ENCODE peak calls at places on chromosomes 5 and 9, in four cellular contexts. Z is IMR-90, V is HepG2, K is A549. M is an unnamed sample.

GRCh38 chr9:129801504-129801903 is 1.5 kb upstream of the TOR1B start:
- DNase-seq in V (no peak), K (no peak), Z (no peak), M (no peak)

GRCh38 chr9:22214021-22214420 is 204.9 kb upstream of the CDKN2B start:
- DNase-seq in V (no peak), Z (no peak), K (no peak), M (no peak)

GRCh38 chr5:128384068-128384467 is 154.0 kb downstream of the FBN2 start:
- DNase-seq in V (no peak), K (no peak), Z (no peak), M (no peak)

GRCh38 chr9:127977877-127978647 is 2.7 kb downstream of the EEIG1 start:
- DNase-seq in K (peak), V (no peak), Z (peak), M (peak)

GRCh38 chr9:79980440-79980839 is 408.7 kb downstream of the TLE4 start:
- DNase-seq in K (no peak), V (no peak), Z (no peak), M (no peak)

GRCh38 chr9:37039065-37039464 is 5.0 kb upstream of the PAX5 start:
- DNase-seq in K (no peak), Z (no peak), V (no peak), M (no peak)

GRCh38 chr9:107751522-107752235 is 262.1 kb upstream of the KLF4 start:
- DNase-seq in Z (peak), K (peak), V (peak), M (no peak)

GRCh38 chr9:89892920-89893319 is 288.1 kb downstream of the GADD45G start:
- DNase-seq in K (no peak), Z (no peak), V (no peak), M (no peak)

GRCh38 chr9:1320667-1321195 is 270.6 kb downstream of the DMRT2 start:
- DNase-seq in Z (no peak), V (no peak), K (no peak), M (no peak)

GRCh38 chr9:90956026-90956810 is 154.6 kb downstream of the SYK start:
- DNase-seq in Z (peak), V (no peak), K (no peak), M (no peak)

GRCh38 chr9:83339435-83339834 is 198.8 kb downstream of the FRMD3 start:
- DNase-seq in Z (no peak), K (no peak), V (no peak), M (no peak)

GRCh38 chr9:23538604-23539003 is 287.4 kb downstream of the ELAVL2 start:
- DNase-seq in K (no peak), Z (no peak), V (no peak), M (no peak)

GRCh38 chr5:115831163-115831768 is 10.1 kb downstream of the ATG12 start:
- DNase-seq in V (peak), K (peak), Z (peak), M (peak)

DNA sequence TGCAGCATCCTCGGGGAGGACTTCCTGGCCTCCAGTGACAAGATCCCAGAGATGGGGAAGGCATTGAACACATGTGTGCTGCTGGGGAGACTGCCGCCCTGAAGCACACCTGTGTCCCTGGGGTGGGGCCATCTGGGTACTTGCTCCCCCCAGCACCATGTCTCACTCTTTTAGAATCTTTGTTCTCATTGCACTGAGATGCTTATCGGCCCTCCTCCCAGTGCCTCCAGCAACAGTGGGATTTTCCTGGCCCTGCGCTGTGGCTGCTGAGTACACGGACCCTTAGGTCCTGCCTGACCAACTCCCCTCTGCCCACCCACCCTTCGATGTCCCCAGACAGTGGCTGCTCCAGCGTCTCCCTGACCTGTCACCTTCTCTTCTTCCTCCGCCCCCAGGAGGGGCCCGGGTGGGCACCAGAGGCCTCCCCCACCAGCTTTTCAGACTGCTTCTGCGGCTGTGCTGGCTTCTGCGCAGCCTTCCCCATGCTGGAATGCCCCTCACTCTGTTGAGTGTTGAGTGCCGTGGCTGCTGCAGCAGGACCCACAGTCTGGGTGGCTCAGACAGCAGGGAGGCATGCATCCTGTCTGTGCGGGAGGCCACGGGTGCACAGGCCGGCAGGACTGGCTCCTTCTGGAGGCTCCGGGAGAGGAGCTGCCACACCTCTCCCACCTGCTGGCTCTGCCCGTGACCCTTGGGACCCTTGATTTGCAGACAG is 146.0 kb upstream of the IRX2 start:
- DNase-seq in K (no peak), Z (no peak), V (no peak), M (no peak)
- TF ChIP-seq MAZ in K (no peak), Z (no peak), V (no peak), M (no peak)

DNA sequence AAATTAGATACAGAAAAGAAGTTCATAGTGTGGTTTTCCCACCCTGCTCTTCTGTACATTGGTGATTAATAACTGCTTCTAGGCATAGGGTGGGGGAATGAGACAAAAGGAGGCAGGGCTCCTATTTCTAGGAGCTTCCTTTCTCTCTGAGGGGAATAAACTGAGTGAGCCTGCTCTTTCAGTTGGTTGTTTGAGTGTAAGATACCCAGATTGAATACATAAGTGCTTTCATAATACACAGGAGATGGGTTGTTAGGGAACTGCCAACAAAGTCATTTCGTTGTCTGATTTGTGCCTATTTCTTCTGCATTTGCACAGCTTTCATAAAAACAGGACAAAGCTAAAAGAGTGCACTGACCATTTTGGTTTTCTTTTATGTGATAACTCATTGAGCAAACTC is 48.9 kb upstream of the TTC23L start:
- DNase-seq in V (no peak), Z (no peak), K (no peak), M (no peak)
- TF ChIP-seq MAZ in V (no peak), Z (no peak), K (no peak), M (no peak)

DNA sequence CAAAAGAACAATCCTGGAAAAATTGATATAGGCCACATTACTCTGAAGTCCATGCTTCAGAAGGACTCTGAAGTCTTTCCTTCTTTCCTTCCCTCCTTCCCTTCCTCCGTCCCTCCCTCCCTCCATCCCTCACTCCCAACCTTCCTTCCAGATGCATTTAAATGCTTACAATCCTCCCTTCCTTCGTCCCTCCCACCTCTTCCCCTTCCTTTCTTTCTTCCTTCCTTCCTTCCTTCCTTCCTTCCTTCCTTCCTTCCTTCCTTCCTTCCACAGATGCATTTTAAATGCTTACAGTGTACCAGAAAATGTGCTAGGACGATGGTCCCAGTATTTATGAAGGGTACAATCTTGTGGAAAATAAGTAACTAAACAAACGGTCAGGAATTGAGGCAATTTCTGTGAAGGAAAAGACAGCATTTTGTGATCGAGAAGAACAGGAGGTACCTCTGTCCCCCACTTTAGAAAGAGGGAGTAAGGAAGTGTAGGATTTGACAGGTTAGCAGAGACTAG is 181.3 kb upstream of the TUT7 start:
- DNase-seq in V (no peak), Z (no peak), K (no peak), M (no peak)
- TF ChIP-seq MAZ in V (no peak), Z (no peak), K (no peak), M (no peak)

GRCh38 chr5:172050070-172050469 is 43.6 kb upstream of the FBXW11 start:
- DNase-seq in V (no peak), K (no peak), Z (no peak), M (no peak)

GRCh38 chr5:172054611-172055153 is 48.2 kb upstream of the FBXW11 start:
- DNase-seq in Z (no peak), K (no peak), V (no peak), M (no peak)

GRCh38 chr5:172051643-172052362 is 45.4 kb upstream of the FBXW11 start:
- DNase-seq in K (no peak), Z (no peak), V (no peak), M (peak)

GRCh38 chr5:172055421-172055820 is 49.0 kb upstream of the FBXW11 start:
- DNase-seq in K (no peak), V (no peak), Z (no peak), M (no peak)

GRCh38 chr5:172052454-172053236 is 46.2 kb upstream of the FBXW11 start:
- DNase-seq in Z (peak), K (no peak), V (no peak), M (no peak)
- TF ChIP-seq MAZ in Z (no peak), K (no peak), V (no peak), M (no peak)